ENCODE peak calls at places on chromosomes 5 and 9, in seven cellular contexts. Z, D, J, R, V, S and X are unnamed samples.

GRCh38 chr9:91127653-91128052 is 234.1 kb downstream of the AUH start:
- DNase-seq in Z (peak), D (peak), J (no peak), R (no peak), V (no peak), S (no peak), X (no peak)

GRCh38 chr9:113875420-113875916 is 641 bp upstream of the ZNF618 start:
- DNase-seq in Z (no peak), D (no peak), J (no peak), R (no peak), V (no peak), S (no peak), X (no peak)

GRCh38 chr5:1793301-1793740 is 6.3 kb downstream of the MRPL36 start:
- DNase-seq in Z (peak), D (no peak), J (no peak), R (no peak), V (no peak), S (no peak), X (no peak)

GRCh38 chr5:170427672-170428236 is 38.6 kb upstream of the KCNMB1 start:
- DNase-seq in Z (peak), D (no peak), J (no peak), R (no peak), V (no peak), S (no peak), X (peak)

GRCh38 chr9:128394404-128395168 is 23.4 kb downstream of the URM1 start:
- DNase-seq in Z (no peak), D (no peak), J (no peak), R (no peak), V (no peak), S (no peak), X (no peak)

GRCh38 chr5:56102885-56103284 is 108.1 kb upstream of the IL6ST start:
- DNase-seq in Z (no peak), D (no peak), J (no peak), R (no peak), V (no peak), S (no peak), X (no peak)

GRCh38 chr9:112751059-112751795 is 667 bp downstream of the SNX30 start:
- DNase-seq in Z (peak), D (peak), J (peak), R (peak), V (peak), S (peak), X (peak)

GRCh38 chr5:174221454-174221853 is 175.9 kb downstream of the NSG2 start:
- DNase-seq in Z (no peak), D (no peak), J (no peak), R (no peak), V (no peak), S (no peak), X (no peak)

GRCh38 chr5:31470608-31471007 is 61.3 kb downstream of the DROSHA start:
- DNase-seq in Z (peak), D (peak), J (no peak), R (no peak), V (no peak), S (no peak), X (peak)

GRCh38 chr9:128442150-128442549 is 13.7 kb upstream of the ODF2 start:
- DNase-seq in Z (no peak), D (no peak), J (no peak), R (no peak), V (no peak), S (no peak), X (no peak)

GRCh38 chr9:123954921-123955320 is 25.0 kb upstream of the DENND1A start:
- DNase-seq in Z (no peak), D (no peak), J (no peak), R (no peak), V (no peak), S (no peak), X (no peak)

GRCh38 chr9:99184427-99185327 is 37.1 kb downstream of the ALG2 start:
- DNase-seq in Z (peak), D (peak), J (peak), R (peak), V (peak), S (no peak), X (peak)

GRCh38 chr9:38352716-38353334 is 39.7 kb upstream of the ALDH1B1 start:
- DNase-seq in Z (no peak), D (no peak), J (no peak), R (no peak), V (no peak), S (no peak), X (no peak)

GRCh38 chr9:134647359-134648115 is 5.9 kb downstream of the COL5A1 start:
- DNase-seq in Z (no peak), D (no peak), J (no peak), R (no peak), V (no peak), S (peak), X (no peak)

GRCh38 chr5:58412932-58413331 is 47.0 kb downstream of the PLK2 start:
- DNase-seq in Z (no peak), D (no peak), J (no peak), R (no peak), V (no peak), S (no peak), X (no peak)

GRCh38 chr5:58940446-58940845 is 357.6 kb downstream of the RAB3C start:
- DNase-seq in Z (peak), D (no peak), J (no peak), R (no peak), V (no peak), S (no peak), X (peak)

GRCh38 chr9:74838351-74838750 is 49.4 kb downstream of the TRPM6 start:
- DNase-seq in Z (no peak), D (no peak), J (no peak), R (no peak), V (no peak), S (no peak), X (no peak)

GRCh38 chr5:75536147-75536546 is 24.5 kb downstream of the POLK start:
- DNase-seq in Z (no peak), D (no peak), J (no peak), R (no peak), V (no peak), S (no peak), X (no peak)

GRCh38 chr5:34008721-34009120 is 871 bp upstream of the AMACR start:
- DNase-seq in Z (no peak), D (no peak), J (no peak), R (no peak), V (no peak), S (no peak), X (no peak)

GRCh38 chr9:109020581-109020980 is 7.3 kb upstream of the CTNNAL1 start:
- DNase-seq in Z (no peak), D (no peak), J (no peak), R (no peak), V (no peak), S (no peak), X (no peak)

GRCh38 chr5:140319833-140320232 is 16.9 kb upstream of the PFDN1 start:
- DNase-seq in Z (no peak), D (no peak), J (no peak), R (no peak), V (no peak), S (no peak), X (no peak)

GRCh38 chr5:128736567-128736966 is 198.5 kb upstream of the FBN2 start:
- DNase-seq in Z (peak), D (no peak), J (no peak), R (no peak), V (no peak), S (no peak), X (peak)

GRCh38 chr9:81380960-81381359 is 308.4 kb downstream of the TLE1 start:
- DNase-seq in Z (no peak), D (no peak), J (no peak), R (no peak), V (no peak), S (no peak), X (no peak)

GRCh38 chr9:121259498-121259897 is 8.5 kb upstream of the GSN start:
- DNase-seq in Z (no peak), D (peak), J (no peak), R (no peak), V (no peak), S (no peak), X (no peak)

GRCh38 chr5:128842241-128842640 is 123.0 kb upstream of the SLC27A6 start:
- DNase-seq in Z (no peak), D (no peak), J (no peak), R (no peak), V (no peak), S (no peak), X (no peak)

GRCh38 chr5:72956324-72957140 is 691 bp downstream of the FCHO2 start:
- DNase-seq in Z (peak), D (peak), J (peak), R (no peak), V (peak), S (no peak), X (peak)

GRCh38 chr5:142506756-142507155 is 179.1 kb downstream of the FGF1 start:
- DNase-seq in Z (no peak), D (no peak), J (no peak), R (no peak), V (no peak), S (no peak), X (no peak)

GRCh38 chr5:179273441-179274145 is 71.7 kb downstream of the ADAMTS2 start:
- DNase-seq in Z (no peak), D (no peak), J (no peak), R (no peak), V (no peak), S (peak), X (no peak)

GRCh38 chr9:8571648-8572047 is 772.1 kb upstream of the DMAC1 start:
- DNase-seq in Z (no peak), D (no peak), J (no peak), R (no peak), V (no peak), S (no peak), X (no peak)

GRCh38 chr5:5353681-5354080 is 68.8 kb upstream of the ICE1 start:
- DNase-seq in Z (no peak), D (no peak), J (no peak), R (no peak), V (no peak), S (no peak), X (no peak)

GRCh38 chr5:23884405-23884804 is 377.0 kb downstream of the PRDM9 start:
- DNase-seq in Z (peak), D (no peak), J (no peak), R (no peak), V (no peak), S (no peak), X (peak)

GRCh38 chr5:167940911-167941310 is 350.5 kb upstream of the WWC1 start:
- DNase-seq in Z (no peak), D (no peak), J (no peak), R (no peak), V (no peak), S (no peak), X (no peak)